ENCODE peak calls at places on chromosome 22, in ten cellular contexts. H is epithelial cell of proximal tubule, M is adrenal gland, O is B cell, X is foreskin fibroblast, R is IMR-90, L is nephron progenitor cell, I is BJ, N is PC-3, Z is chondrocyte. T is an unnamed sample.

GRCh38 chr22:22408731-22409696 is 99.5 kb downstream of the ZNF280B start:
- DNase-seq in M (peak), R (peak), H (no peak), O (peak), I (no peak), Z (no peak), L (peak), X (peak), N (peak), T (no peak)

GRCh38 chr22:22988150-22988549 is 82.2 kb upstream of the GNAZ start:
- DNase-seq in X (no peak), H (no peak), M (no peak), R (no peak), O (no peak), I (no peak), Z (no peak), N (no peak), L (no peak), T (no peak)

GRCh38 chr22:50447576-50448551 is 27.0 kb downstream of the SBF1 start:
- DNase-seq in R (no peak), X (no peak), H (no peak), O (no peak), L (no peak), N (no peak), M (no peak), Z (no peak), I (no peak), T (no peak)

GRCh38 chr22:29083576-29084566 is 11.0 kb downstream of the KREMEN1 start:
- DNase-seq in Z (no peak), M (no peak), N (peak), R (peak), L (no peak), O (no peak), I (no peak), X (peak), H (no peak), T (no peak)

GRCh38 chr22:47215851-47216250 is 453.4 kb downstream of the TBC1D22A start:
- DNase-seq in X (no peak), Z (no peak), H (no peak), I (no peak), M (no peak), N (no peak), R (no peak), L (no peak), O (no peak), T (no peak)

GRCh38 chr22:48500481-48501230 is 1327.0 kb downstream of the BRD1 start:
- DNase-seq in L (no peak), O (no peak), R (no peak), N (no peak), X (no peak), I (no peak), H (no peak), M (no peak), Z (peak), T (no peak)

GRCh38 chr22:21754523-21755128 is 19.0 kb upstream of the YPEL1 start:
- DNase-seq in L (no peak), X (peak), N (no peak), O (peak), R (peak), M (no peak), H (no peak), Z (no peak), I (no peak), T (no peak)

GRCh38 chr22:47618180-47618579 is 855.7 kb downstream of the TBC1D22A start:
- DNase-seq in M (no peak), Z (peak), N (no peak), X (no peak), L (peak), O (no peak), H (no peak), R (no peak), I (no peak), T (no peak)

GRCh38 chr22:46502776-46503175 is 34.6 kb downstream of the CELSR1 start:
- DNase-seq in R (no peak), N (no peak), M (no peak), Z (no peak), I (no peak), H (no peak), O (no peak), X (no peak), L (no peak), T (no peak)

GRCh38 chr22:49687786-49688515 is 139.7 kb downstream of the BRD1 start:
- DNase-seq in M (no peak), O (no peak), L (no peak), N (no peak), H (no peak), R (no peak), I (no peak), X (no peak), Z (no peak), T (no peak)

GRCh38 chr22:50542416-50542927 is 3.2 kb upstream of the KLHDC7B start:
- DNase-seq in O (peak), R (no peak), Z (no peak), H (no peak), N (no peak), L (no peak), I (no peak), X (no peak), M (no peak), T (no peak)

DNA sequence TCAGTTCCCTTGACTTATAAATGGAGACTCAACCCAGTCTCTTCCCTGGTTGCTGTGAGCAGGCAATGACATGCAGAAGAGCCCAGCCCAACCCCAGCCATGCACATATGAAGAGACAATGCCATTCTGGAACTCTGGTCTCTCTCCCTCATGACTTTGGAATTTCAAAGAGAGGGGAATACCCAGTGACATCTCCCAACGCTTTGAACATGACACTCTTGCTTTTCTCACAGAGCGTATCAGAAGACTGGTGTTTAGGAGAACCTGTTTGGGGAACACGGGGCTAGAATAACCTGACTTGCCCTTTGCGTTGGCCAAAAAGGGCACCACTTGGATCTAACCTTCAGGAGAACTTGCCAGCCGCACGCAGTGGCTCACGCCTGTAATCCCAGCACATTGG is 12.9 kb downstream of the RANGAP1 start:
- DNase-seq in N (no peak), I (no peak), L (no peak), M (no peak), R (no peak), Z (no peak), X (no peak), H (no peak), O (no peak), T (no peak)
- TF ChIP-seq CTCF in N (no peak), I (no peak), L (no peak), M (no peak), R (no peak), Z (no peak), X (no peak), H (no peak), O (no peak), T (no peak)

GRCh38 chr22:30245181-30245984 is 1.2 kb downstream of the LIF start:
- DNase-seq in O (no peak), M (no peak), Z (no peak), N (no peak), I (no peak), R (no peak), X (peak), H (no peak), L (peak), T (no peak)

GRCh38 chr22:30247561-30247960 is 1.0 kb upstream of the LIF start:
- DNase-seq in M (no peak), R (no peak), Z (no peak), L (no peak), H (no peak), X (no peak), I (no peak), N (no peak), O (no peak), T (no peak)

GRCh38 chr22:30247974-30248373 is 1.4 kb upstream of the LIF start:
- DNase-seq in O (no peak), M (no peak), X (no peak), I (no peak), L (no peak), H (no peak), Z (peak), R (no peak), N (no peak), T (no peak)

GRCh38 chr22:30246962-30247376 is 410 bp upstream of the LIF start:
- DNase-seq in Z (peak), I (no peak), O (no peak), H (no peak), X (no peak), M (no peak), N (no peak), R (no peak), L (no peak), T (no peak)

GRCh38 chr22:30245985-30246901 is at the start of gene LIF:
- DNase-seq in Z (no peak), H (no peak), M (no peak), O (peak), L (peak), X (peak), R (peak), N (no peak), I (no peak), T (peak)
- TF ChIP-seq CTCF in Z (peak), H (peak), M (no peak), O (peak), L (no peak), X (no peak), R (peak), N (no peak), I (no peak), T (peak)

GRCh38 chr22:45248832-45249561 is 8.3 kb upstream of the KIAA0930 start:
- DNase-seq in X (no peak), M (no peak), H (no peak), O (no peak), Z (no peak), R (no peak), N (no peak), L (no peak), I (no peak), T (no peak)

GRCh38 chr22:45254789-45255261 is 14.1 kb upstream of the KIAA0930 start:
- DNase-seq in M (no peak), O (no peak), L (no peak), Z (no peak), N (peak), H (no peak), X (no peak), R (no peak), I (no peak), T (no peak)

GRCh38 chr22:45254388-45254787 is 13.7 kb upstream of the KIAA0930 start:
- DNase-seq in R (no peak), H (no peak), Z (no peak), X (no peak), O (no peak), I (no peak), M (no peak), N (no peak), L (no peak), T (no peak)

GRCh38 chr22:45253039-45253641 is 12.4 kb upstream of the KIAA0930 start:
- DNase-seq in O (no peak), Z (no peak), L (no peak), R (no peak), H (no peak), I (no peak), M (no peak), N (no peak), X (no peak), T (no peak)

GRCh38 chr22:45251828-45252227 is 11.1 kb upstream of the KIAA0930 start:
- DNase-seq in X (no peak), O (no peak), H (no peak), L (no peak), Z (no peak), M (no peak), I (no peak), N (no peak), R (no peak), T (no peak)
- TF ChIP-seq CTCF in X (no peak), O (no peak), H (no peak), L (no peak), Z (no peak), M (no peak), I (no peak), N (peak), R (no peak), T (no peak)

GRCh38 chr22:27381960-27382742 is 419.4 kb downstream of the MN1 start:
- DNase-seq in X (no peak), H (no peak), I (no peak), R (no peak), M (no peak), N (no peak), L (no peak), O (no peak), Z (no peak), T (no peak)
- TF ChIP-seq CTCF in X (no peak), H (no peak), I (no peak), R (no peak), M (no peak), N (no peak), L (no peak), O (no peak), Z (no peak), T (no peak)

DNA sequence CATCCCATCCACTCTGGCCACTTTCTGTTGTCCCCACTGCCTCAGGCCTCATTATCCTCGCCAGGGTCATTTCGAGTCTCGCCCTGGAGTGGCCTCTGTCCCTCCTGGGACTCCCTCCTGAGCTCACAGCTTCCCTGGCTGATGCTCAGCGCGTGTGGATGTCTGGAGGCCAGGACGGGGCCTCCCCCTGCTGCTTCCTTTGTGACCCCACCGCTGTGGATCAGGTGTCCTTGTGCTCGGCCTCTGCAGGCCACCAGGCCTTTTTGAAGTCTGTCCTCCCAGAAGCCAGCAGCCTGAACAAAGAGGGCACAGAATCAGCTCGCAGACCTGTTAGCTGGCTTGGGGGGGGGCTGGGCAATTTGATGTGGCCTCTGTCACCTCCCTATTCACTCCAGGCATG is 13.5 kb downstream of the CBX6 start:
- DNase-seq in X (no peak), I (no peak), M (no peak), L (no peak), H (no peak), R (no peak), N (no peak), Z (no peak), O (no peak), T (no peak)
- TF ChIP-seq CTCF in X (no peak), I (no peak), M (no peak), L (no peak), H (no peak), R (no peak), N (no peak), Z (no peak), O (no peak), T (no peak)

GRCh38 chr22:35102663-35103062 is 36.7 kb downstream of the ISX start:
- DNase-seq in O (no peak), M (no peak), H (peak), I (no peak), L (peak), X (no peak), Z (no peak), N (peak), R (peak), T (no peak)
- TF ChIP-seq CTCF in O (no peak), M (no peak), H (no peak), I (no peak), L (no peak), X (no peak), Z (no peak), N (no peak), R (no peak), T (no peak)

GRCh38 chr22:42937164-42937854 is 77.6 kb downstream of the PACSIN2 start:
- DNase-seq in M (peak), Z (no peak), X (peak), R (peak), O (peak), H (no peak), N (peak), L (no peak), I (no peak), T (no peak)
- TF ChIP-seq CTCF in M (no peak), Z (no peak), X (no peak), R (no peak), O (no peak), H (no peak), N (no peak), L (no peak), I (no peak), T (no peak)

GRCh38 chr22:20186183-20186870 is 35.5 kb upstream of the CCDC188 start:
- DNase-seq in N (no peak), H (no peak), X (no peak), I (no peak), L (peak), Z (no peak), R (no peak), M (no peak), O (no peak), T (no peak)
- TF ChIP-seq CTCF in N (peak), H (peak), X (no peak), I (no peak), L (peak), Z (peak), R (peak), M (no peak), O (no peak), T (no peak)

DNA sequence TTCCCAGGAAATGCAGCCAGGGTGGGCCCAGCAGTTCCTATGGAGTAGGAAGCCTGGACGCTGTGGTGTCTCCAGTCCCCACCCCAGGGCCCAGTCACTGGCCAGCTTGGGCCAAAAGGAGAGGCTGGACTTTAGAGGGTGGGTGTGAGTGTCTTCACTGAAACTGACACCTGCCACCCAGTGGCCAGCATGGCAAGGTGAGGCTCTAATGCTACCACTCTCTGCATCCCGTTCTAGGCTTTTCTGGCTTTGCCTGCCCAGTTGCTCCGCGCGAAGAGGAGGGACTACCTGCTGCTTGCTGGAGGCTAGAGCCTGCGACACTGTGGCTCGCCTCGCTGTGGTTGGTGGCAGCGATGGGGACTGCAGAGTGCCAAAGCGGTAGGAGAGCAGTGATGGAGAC is 35.4 kb downstream of the C22orf42 start:
- DNase-seq in Z (no peak), L (peak), M (no peak), I (no peak), H (no peak), O (no peak), R (no peak), X (no peak), N (peak), T (no peak)
- TF ChIP-seq CTCF in Z (no peak), L (no peak), M (no peak), I (no peak), H (peak), O (no peak), R (no peak), X (no peak), N (peak), T (no peak)

GRCh38 chr22:25081409-25081824 is 118.2 kb upstream of the CRYBB3 start:
- DNase-seq in H (no peak), N (peak), I (no peak), X (peak), L (peak), M (no peak), R (peak), Z (no peak), O (no peak), T (peak)
- TF ChIP-seq CTCF in H (peak), N (peak), I (peak), X (peak), L (peak), M (peak), R (peak), Z (peak), O (no peak), T (peak)

T was measured in natural killer cell.